ENCODE peak calls at places on chromosome 19, in nine cellular contexts. B is CD8-positive, alpha-beta memory T cell; S is AG08395; Y is choroid plexus epithelial cell; H is endothelial cell; J is NCI-H345; M is endodermal cell; I is NCI-H524; A is stimulated activated CD4-positive, alpha-beta T cell treated with anti-CD3 and anti-CD28 coated beads, Interleukin-2, amount 100 ng/mL, for 48 hours. N is an unnamed sample.

GRCh38 chr19:21314676-21315075 is 14.5 kb downstream of the ZNF708 start:
- DNase-seq in Y (peak; percentile 17), J (no peak), B (no peak), A (no peak), S (no peak), H (no peak), I (no peak), M (no peak), N (no peak)

GRCh38 chr19:40335855-40336700 is 12.1 kb downstream of the C19orf47 start:
- DNase-seq in B (no peak), Y (no peak), S (no peak), J (no peak), A (no peak), I (no peak), H (no peak), M (no peak), N (no peak)

GRCh38 chr19:31408460-31409124 is 59.4 kb upstream of the TSHZ3 start:
- DNase-seq in B (no peak), A (no peak), J (no peak), S (peak; percentile 87), M (no peak), Y (peak; percentile 92), H (no peak), I (no peak), N (peak; percentile 70)

GRCh38 chr19:13797870-13798269 is 2.6 kb downstream of the ZSWIM4 start:
- DNase-seq in A (no peak), M (no peak), Y (peak; percentile 88), H (no peak), I (no peak), B (no peak), J (no peak), S (no peak), N (peak; percentile 61)

GRCh38 chr19:18763674-18764590 is 27.2 kb downstream of the COMP start:
- DNase-seq in H (no peak), J (no peak), I (no peak), Y (no peak), M (no peak), S (peak; percentile 95), A (no peak), B (no peak), N (peak; percentile 97)

GRCh38 chr19:35272122-35272715 is 3.5 kb downstream of the USF2 start:
- DNase-seq in I (no peak), M (no peak), S (no peak), H (no peak), Y (no peak), B (no peak), J (no peak), A (no peak), N (no peak)

GRCh38 chr19:7636691-7637373 is at the start of gene STXBP2:
- DNase-seq in M (peak; percentile 96), J (peak; percentile 89), I (peak; percentile 15), Y (peak; percentile 58), A (peak; percentile 87), S (peak; percentile 33), B (peak; percentile 89), H (peak; percentile 66), N (peak; percentile 88)

GRCh38 chr19:29529646-29530548 is 4.1 kb downstream of the VSTM2B start:
- DNase-seq in M (peak; percentile 85), J (no peak), I (no peak), B (no peak), A (no peak), S (no peak), H (peak; percentile 31), Y (no peak), N (no peak)

GRCh38 chr19:19661675-19662251 is 1.7 kb downstream of the ATP13A1 start:
- DNase-seq in S (no peak), Y (no peak), I (no peak), A (peak; percentile 34), H (no peak), M (peak; percentile 62), J (no peak), B (peak; percentile 57), N (no peak)

GRCh38 chr19:48413879-48414623 is 20.6 kb downstream of the GRIN2D start:
- DNase-seq in I (no peak), H (no peak), S (peak; percentile 32), B (no peak), A (no peak), M (peak; percentile 80), Y (no peak), J (no peak), N (peak; percentile 91)

GRCh38 chr19:50315773-50316448 is 13.3 kb downstream of the KCNC3 start:
- DNase-seq in I (no peak), S (no peak), A (no peak), Y (peak; percentile 50), H (no peak), B (no peak), J (peak; percentile 40), M (peak; percentile 92), N (peak; percentile 12)

GRCh38 chr19:461664-462551 is 1.1 kb upstream of the SHC2 start:
- DNase-seq in J (peak; percentile 90), M (peak; percentile 90), B (no peak), Y (no peak), S (no peak), H (no peak), A (no peak), I (peak; percentile 38), N (peak; percentile 22)

GRCh38 chr19:13964776-13965175 is 12.5 kb downstream of the DCAF15 start:
- DNase-seq in J (no peak), H (no peak), S (no peak), Y (peak; percentile 47), A (no peak), I (no peak), M (no peak), B (no peak), N (no peak)

GRCh38 chr19:50658438-50659317 is 9.4 kb downstream of the C19orf81 start:
- DNase-seq in I (peak; percentile 84), M (peak; percentile 97), Y (peak; percentile 24), B (peak; percentile 26), J (no peak), A (peak; percentile 35), S (peak; percentile 92), H (peak; percentile 51), N (peak; percentile 58)

GRCh38 chr19:15091918-15092753 is 10.1 kb downstream of the OR1I1 start:
- DNase-seq in M (peak; percentile 67), J (peak; percentile 45), A (peak; percentile 52), B (peak; percentile 57), Y (peak; percentile 78), S (peak; percentile 51), H (peak; percentile 59), I (peak; percentile 13), N (peak; percentile 69)

GRCh38 chr19:13165091-13165997 is 15.1 kb downstream of the IER2 start:
- DNase-seq in J (no peak), H (no peak), S (no peak), B (no peak), Y (peak; percentile 36), A (no peak), M (peak; percentile 82), I (no peak), N (no peak)

GRCh38 chr19:16645140-16645539 is 14.8 kb downstream of the SMIM7 start:
- DNase-seq in M (no peak), B (no peak), S (no peak), A (no peak), Y (no peak), H (no peak), J (no peak), I (no peak), N (no peak)

GRCh38 chr19:18373892-18374629 is 11.9 kb upstream of the GDF15 start:
- DNase-seq in H (peak; percentile 75), S (peak; percentile 96), J (peak; percentile 69), M (peak; percentile 99), A (peak; percentile 36), I (no peak), B (peak; percentile 27), Y (peak; percentile 100), N (peak; percentile 99)

GRCh38 chr19:41569481-41570150 is 6.3 kb upstream of the CEACAM21 start:
- DNase-seq in A (no peak), J (no peak), S (no peak), Y (no peak), M (no peak), I (no peak), B (no peak), H (no peak), N (no peak)

GRCh38 chr19:58181902-58182576 is 822 bp upstream of the ZNF274 start:
- DNase-seq in Y (peak; percentile 63), J (no peak), M (peak; percentile 86), H (peak; percentile 12), A (peak; percentile 46), B (peak; percentile 41), I (no peak), S (no peak), N (peak; percentile 31)

GRCh38 chr19:37172368-37173366 is at the start of gene ZNF585A:
- DNase-seq in Y (peak; percentile 99), B (peak; percentile 90), A (peak; percentile 78), J (peak; percentile 99), H (peak; percentile 79), I (peak; percentile 97), S (peak; percentile 96), M (peak; percentile 97), N (peak; percentile 97)

GRCh38 chr19:56476671-56477428 is at the start of gene ZNF667:
- DNase-seq in I (no peak), M (no peak), S (peak; percentile 71), B (peak; percentile 36), J (no peak), A (peak; percentile 0), H (no peak), Y (peak; percentile 38), N (peak; percentile 88)

GRCh38 chr19:50384685-50385535 is 763 bp downstream of the POLD1 start:
- DNase-seq in I (no peak), M (no peak), H (no peak), Y (peak; percentile 52), B (no peak), A (no peak), S (no peak), J (no peak), N (peak; percentile 37)

GRCh38 chr19:18461471-18461870 is 23.5 kb upstream of the ISYNA1 start:
- DNase-seq in J (no peak), H (no peak), S (no peak), Y (no peak), A (no peak), B (no peak), I (no peak), M (no peak), N (no peak)

GRCh38 chr19:35767288-35768081 is 7.9 kb upstream of the ARHGAP33 start:
- DNase-seq in A (no peak), M (peak; percentile 98), I (no peak), J (no peak), B (no peak), Y (no peak), H (peak; percentile 46), S (no peak), N (peak; percentile 76)

GRCh38 chr19:47313754-47314133 is 4.1 kb downstream of the C5AR1 start:
- DNase-seq in B (no peak), A (no peak), H (no peak), I (no peak), M (no peak), J (no peak), Y (peak; percentile 20), S (no peak), N (no peak)

GRCh38 chr19:1370579-1371361 is 12.9 kb upstream of the NDUFS7 start:
- DNase-seq in B (no peak), M (no peak), Y (no peak), A (no peak), H (no peak), S (no peak), I (no peak), J (no peak), N (peak; percentile 76)

GRCh38 chr19:20863176-20863575 is 59.9 kb upstream of the ZNF85 start:
- DNase-seq in J (no peak), M (no peak), I (no peak), S (no peak), H (no peak), Y (no peak), B (no peak), A (no peak), N (no peak)